ENCODE peak calls at places on chromosomes 1 and 21, in eight cellular contexts. R, P, B, O, G, A, Z and N are unnamed samples.

GRCh38 chr21:31449912-31450535 is 106.0 kb upstream of the TIAM1 start:
- DNase-seq in B (no peak), R (no peak), G (no peak), Z (no peak), P (no peak), A (no peak), O (no peak), N (no peak)

GRCh38 chr21:44942566-44942965 is 2.7 kb downstream of the SLX9 start:
- DNase-seq in R (no peak), Z (no peak), B (no peak), G (no peak), P (no peak), O (no peak), A (no peak), N (no peak)

GRCh38 chr1:40877681-40878080 is 15.5 kb upstream of the CITED4 start:
- DNase-seq in A (peak; percentile 80), Z (peak; percentile 67), P (peak; percentile 26), G (no peak), B (peak; percentile 99), R (peak; percentile 77), O (peak; percentile 83), N (peak; percentile 92)

GRCh38 chr21:34612557-34612956 is 2.4 kb downstream of the RCAN1 start:
- DNase-seq in O (no peak), G (no peak), P (no peak), R (no peak), A (no peak), B (no peak), Z (no peak), N (no peak)

GRCh38 chr1:115411388-115412063 is 73.5 kb upstream of the NGF start:
- DNase-seq in B (peak; percentile 74), Z (no peak), P (no peak), A (no peak), R (peak; percentile 64), O (peak; percentile 81), G (no peak), N (no peak)

GRCh38 chr1:118317836-118318614 is 133.0 kb upstream of the SPAG17 start:
- DNase-seq in B (peak; percentile 12), P (no peak), R (no peak), G (no peak), O (no peak), Z (no peak), A (peak; percentile 57), N (no peak)

GRCh38 chr1:51736702-51737101 is 119.8 kb downstream of the OSBPL9 start:
- DNase-seq in Z (no peak), A (peak; percentile 67), O (peak; percentile 93), R (peak; percentile 69), G (no peak), P (no peak), B (peak; percentile 86), N (peak; percentile 66)

GRCh38 chr1:60547821-60548220 is 474.3 kb upstream of the C1orf87 start:
- DNase-seq in P (no peak), R (no peak), O (no peak), G (no peak), Z (no peak), B (no peak), A (no peak), N (no peak)

GRCh38 chr1:172117800-172118199 is 276.5 kb downstream of the DNM3 start:
- DNase-seq in Z (no peak), O (no peak), B (peak; percentile 63), R (no peak), G (no peak), P (peak; percentile 14), A (no peak), N (no peak)

GRCh38 chr1:7539772-7540175 is 231.3 kb upstream of the VAMP3 start:
- DNase-seq in O (no peak), A (no peak), Z (no peak), B (peak; percentile 88), P (no peak), R (peak; percentile 74), G (no peak), N (peak; percentile 48)

GRCh38 chr1:155071701-155072100 is 6.9 kb upstream of the EFNA3 start:
- DNase-seq in A (no peak), P (no peak), B (no peak), R (no peak), Z (no peak), O (no peak), G (no peak), N (no peak)

GRCh38 chr1:21673277-21673780 is 4.2 kb upstream of the RAP1GAP start:
- DNase-seq in O (peak; percentile 91), A (peak; percentile 57), G (no peak), B (peak; percentile 25), P (no peak), Z (peak; percentile 38), R (no peak), N (no peak)

GRCh38 chr1:243407284-243408018 is 151.6 kb downstream of the SDCCAG8 start:
- DNase-seq in R (no peak), O (peak; percentile 64), A (peak; percentile 29), Z (no peak), P (no peak), B (peak; percentile 64), G (no peak), N (peak; percentile 11)

GRCh38 chr1:169814265-169814664 is 19.6 kb upstream of the METTL18 start:
- DNase-seq in Z (no peak), A (no peak), G (no peak), P (no peak), R (no peak), O (no peak), B (no peak), N (no peak)